ENCODE peak calls at places on chromosomes 7 and 10, in six cellular contexts. E is WTC11, T is H1, X is GM12878, N is HepG2, P is K562. O is an unnamed sample.

GRCh38 chr10:79084012-79084971 is 15.5 kb downstream of the ZMIZ1 start:
- DNase-seq in E (no peak), T (no peak), X (no peak), N (peak), P (peak), O (peak)

GRCh38 chr10:124244256-124244877 is 151.0 kb upstream of the CHST15 start:
- DNase-seq in E (no peak), T (no peak), X (no peak), N (no peak), P (no peak), O (no peak)

GRCh38 chr10:75403144-75404022 is 1.8 kb upstream of the ZNF503 start:
- DNase-seq in E (peak), T (no peak), X (no peak), N (peak), P (no peak), O (peak)

GRCh38 chr7:18693401-18693800 is 197.9 kb downstream of the HDAC9 start:
- DNase-seq in E (no peak), T (no peak), X (no peak), N (no peak), P (no peak), O (peak)

GRCh38 chr7:1981201-1981877 is 251.4 kb downstream of the MAD1L1 start:
- DNase-seq in E (no peak), T (no peak), X (no peak), N (no peak), P (no peak), O (no peak)

GRCh38 chr10:132107947-132108877 is 42.5 kb downstream of the JAKMIP3 start:
- DNase-seq in E (no peak), T (no peak), X (no peak), N (no peak), P (no peak), O (no peak)

GRCh38 chr10:78139336-78139735 is 105.7 kb downstream of the RPS24 start:
- DNase-seq in E (peak), T (no peak), X (no peak), N (peak), P (no peak), O (peak)

GRCh38 chr7:116315293-116315692 is 105.0 kb downstream of the TES start:
- DNase-seq in E (no peak), T (no peak), X (no peak), N (no peak), P (no peak), O (no peak)

GRCh38 chr7:133529861-133530260 is 277.0 kb downstream of the EXOC4 start:
- DNase-seq in E (no peak), T (no peak), X (no peak), N (no peak), P (no peak), O (no peak)

GRCh38 chr10:60089095-60089494 is 182.7 kb upstream of the CCDC6 start:
- DNase-seq in E (no peak), T (no peak), X (no peak), N (peak), P (no peak), O (no peak)

GRCh38 chr10:59843733-59844132 is 62.6 kb downstream of the CCDC6 start:
- DNase-seq in E (no peak), T (no peak), X (no peak), N (no peak), P (no peak), O (no peak)

GRCh38 chr10:47246409-47247189 is 53.4 kb upstream of the GDF10 start:
- DNase-seq in E (no peak), T (no peak), X (no peak), N (no peak), P (no peak), O (no peak)

GRCh38 chr10:95793401-95794045 is 37.6 kb downstream of the ENTPD1 start:
- DNase-seq in E (no peak), T (no peak), X (peak), N (no peak), P (no peak), O (no peak)

GRCh38 chr10:13891542-13892431 is 305.0 kb downstream of the PRPF18 start:
- DNase-seq in E (peak), T (no peak), X (no peak), N (no peak), P (no peak), O (peak)

GRCh38 chr7:134890246-134891240 is 95.8 kb upstream of the AGBL3 start:
- DNase-seq in E (no peak), T (no peak), X (no peak), N (peak), P (no peak), O (no peak)

GRCh38 chr10:46229144-46229563 is 57.6 kb upstream of the ANTXRL start:
- DNase-seq in E (peak), T (no peak), X (no peak), N (peak), P (peak), O (peak)

GRCh38 chr7:101784275-101785127 is 32.9 kb upstream of the CUX1 start:
- DNase-seq in E (no peak), T (no peak), X (no peak), N (peak), P (peak), O (no peak)

GRCh38 chr7:127551941-127552340 is 33.5 kb downstream of the GCC1 start:
- DNase-seq in E (no peak), T (no peak), X (no peak), N (no peak), P (no peak), O (no peak)

GRCh38 chr7:27130540-27131389 is at the start of gene HOXA4:
- DNase-seq in E (peak), T (no peak), X (no peak), N (peak), P (no peak), O (peak)

GRCh38 chr10:93028881-93029280 is 31.7 kb upstream of the CYP26C1 start:
- DNase-seq in E (no peak), T (no peak), X (no peak), N (no peak), P (no peak), O (no peak)

GRCh38 chr7:156230576-156230975 is 410.0 kb upstream of the RNF32 start:
- DNase-seq in E (no peak), T (no peak), X (no peak), N (no peak), P (no peak), O (no peak)

GRCh38 chr7:125316451-125316850 is 386.8 kb upstream of the POT1 start:
- DNase-seq in E (peak), T (peak), X (no peak), N (peak), P (no peak), O (peak)

GRCh38 chr10:78843495-78843894 is 225.3 kb upstream of the ZMIZ1 start:
- DNase-seq in E (no peak), T (no peak), X (no peak), N (no peak), P (no peak), O (no peak)

GRCh38 chr7:99201027-99201426 is 6.9 kb downstream of the KPNA7 start:
- DNase-seq in E (no peak), T (no peak), X (no peak), N (no peak), P (no peak), O (no peak)

GRCh38 chr10:122054046-122055025 is 65.4 kb downstream of the TACC2 start:
- DNase-seq in E (peak), T (no peak), X (no peak), N (peak), P (peak), O (peak)

GRCh38 chr10:120651000-120651399 is 194.0 kb downstream of the PLPP4 start:
- DNase-seq in E (no peak), T (no peak), X (no peak), N (no peak), P (no peak), O (no peak)

GRCh38 chr10:102673961-102674511 is 29.8 kb downstream of the TRIM8 start:
- DNase-seq in E (no peak), T (no peak), X (no peak), N (peak), P (peak), O (peak)

GRCh38 chr10:69867699-69868558 is 66.2 kb downstream of the COL13A1 start:
- DNase-seq in E (no peak), T (peak), X (no peak), N (no peak), P (no peak), O (peak)

GRCh38 chr10:69864321-69864720 is 62.6 kb downstream of the COL13A1 start:
- DNase-seq in E (no peak), T (no peak), X (no peak), N (no peak), P (no peak), O (no peak)

GRCh38 chr10:69865450-69865849 is 63.7 kb downstream of the COL13A1 start:
- DNase-seq in E (no peak), T (no peak), X (no peak), N (no peak), P (no peak), O (no peak)

GRCh38 chr10:69866688-69867461 is 65.2 kb downstream of the COL13A1 start:
- DNase-seq in E (peak), T (no peak), X (no peak), N (no peak), P (no peak), O (peak)

DNA sequence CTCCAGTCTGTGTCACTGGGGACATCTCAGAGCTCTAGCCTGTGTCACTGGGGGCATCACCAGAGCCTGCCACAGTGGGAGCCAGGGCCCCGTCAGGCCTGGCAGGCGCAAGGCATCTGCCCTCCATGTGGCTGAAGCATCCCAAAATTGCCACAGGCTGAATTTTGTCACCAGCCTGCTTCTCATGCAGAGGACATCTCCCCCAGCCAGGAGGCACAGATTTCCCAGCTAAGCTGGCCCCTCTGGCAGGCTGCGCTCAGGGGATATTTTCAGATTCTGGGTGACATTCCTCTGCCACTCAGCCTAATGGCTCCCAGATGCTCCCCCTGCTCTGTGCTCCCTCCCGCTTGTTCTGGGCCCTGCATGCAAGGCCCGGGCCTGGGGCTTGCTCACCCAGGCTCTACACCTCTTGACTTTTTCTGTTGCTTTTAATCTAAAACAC is 64.6 kb downstream of the COL13A1 start:
- DNase-seq in E (no peak), T (no peak), X (no peak), N (no peak), P (no peak), O (no peak)
- TF ChIP-seq CREB1 in E (no peak), T (no peak), X (no peak), N (no peak), P (no peak), O (no peak)

GRCh38 chr10:108629843-108630242 is 1293.5 kb downstream of the XPNPEP1 start:
- DNase-seq in E (no peak), T (no peak), X (no peak), N (peak), P (no peak), O (peak)
- TF ChIP-seq CREB1 in E (no peak), T (no peak), X (no peak), N (no peak), P (no peak), O (no peak)

DNA sequence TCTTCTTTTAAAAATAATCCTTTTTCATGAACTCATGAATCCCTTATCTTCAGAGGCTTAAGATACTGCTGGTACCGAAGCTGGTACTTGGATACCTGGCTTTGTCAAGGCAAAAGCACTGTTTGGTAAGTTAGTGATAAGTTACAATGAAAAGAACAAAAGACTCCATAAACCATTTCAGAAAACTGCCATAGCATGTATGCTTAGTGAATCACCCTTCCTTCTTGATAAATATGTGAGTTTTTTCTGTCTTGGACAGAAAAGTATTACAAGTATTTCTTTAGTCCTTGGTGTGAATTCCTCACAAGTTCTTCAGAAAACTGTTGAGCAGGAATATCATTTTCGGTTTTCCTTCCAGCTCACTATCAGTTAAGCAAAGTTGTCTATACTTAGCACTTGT is 25.6 kb downstream of the PUS7 start:
- DNase-seq in E (no peak), T (no peak), X (no peak), N (no peak), P (no peak), O (no peak)
- TF ChIP-seq CREB1 in E (no peak), T (no peak), X (no peak), N (no peak), P (no peak), O (no peak)

GRCh38 chr7:155052982-155053381 is 17.1 kb upstream of the HTR5A start:
- DNase-seq in E (no peak), T (no peak), X (no peak), N (no peak), P (no peak), O (no peak)

DNA sequence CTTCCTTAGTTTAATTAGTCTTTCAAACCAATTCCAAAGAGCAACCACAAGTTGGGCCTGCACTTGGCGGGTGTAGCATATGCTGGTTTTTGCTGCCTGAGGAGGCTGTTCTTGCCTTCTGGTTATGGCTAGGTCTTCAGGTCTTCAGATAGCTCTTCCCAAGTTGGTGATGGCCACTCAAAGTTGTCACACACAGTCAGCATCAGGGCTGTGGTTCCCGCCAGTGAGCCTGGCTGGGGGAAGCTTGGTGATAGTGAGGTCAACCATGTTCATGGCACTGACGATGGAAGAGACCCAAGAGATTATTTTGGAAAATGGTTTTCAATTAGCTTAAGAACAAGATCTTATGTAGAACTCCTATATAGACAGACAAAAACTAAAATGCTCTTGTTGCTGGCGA is 18.8 kb upstream of the HTR5A start:
- DNase-seq in E (no peak), T (no peak), X (no peak), N (no peak), P (no peak), O (no peak)
- TF ChIP-seq CREB1 in E (no peak), T (no peak), X (no peak), N (no peak), P (no peak), O (no peak)

O was measured in GM23338.